ENCODE peak calls at places on chromosomes 12 and 14, in five cellular contexts. S is stomach, A is suprapubic skin, D is GM12878, M is SK-N-SH. N is an unnamed sample. For H3K9me3, the result is how much of the 10 kb centered on the place peaks cover.

GRCh38 chr12:50928392-50928791 is 24.0 kb upstream of the HIGD1C start:
- DNase-seq in S (no peak), A (no peak), D (no peak), M (no peak), N (no peak)

GRCh38 chr14:61218765-61219164 is 62.4 kb downstream of the TMEM30B start:
- DNase-seq in S (no peak), A (no peak), D (no peak), M (peak), N (no peak)

GRCh38 chr14:51006781-51007211 is 62.5 kb upstream of the PYGL start:
- DNase-seq in S (no peak), A (no peak), D (no peak), M (peak), N (no peak)

GRCh38 chr12:23028158-23028802 is 403.3 kb downstream of the ETNK1 start:
- DNase-seq in S (no peak), A (no peak), D (no peak), M (no peak), N (no peak)

GRCh38 chr14:63881926-63882325 is 29.1 kb downstream of the SYNE2 start:
- DNase-seq in S (no peak), A (no peak), D (no peak), M (no peak), N (no peak)

GRCh38 chr12:112183591-112184021 is 58.2 kb downstream of the TRAFD1 start:
- DNase-seq in S (no peak), A (no peak), D (peak), M (no peak), N (no peak)

GRCh38 chr14:103122578-103123127 is 608 bp upstream of the TNFAIP2 start:
- DNase-seq in S (no peak), A (no peak), D (no peak), M (peak), N (no peak)

GRCh38 chr14:104277416-104278213 is 139.2 kb downstream of the KIF26A start:
- DNase-seq in S (peak), A (no peak), D (no peak), M (no peak), N (no peak)

GRCh38 chr12:120159509-120160237 is 34.8 kb downstream of the GCN1 start:
- DNase-seq in S (no peak), A (no peak), D (no peak), M (no peak), N (no peak)

GRCh38 chr14:71319646-71320045 is 412.4 kb downstream of the PCNX1 start:
- DNase-seq in S (no peak), A (no peak), D (no peak), M (peak), N (no peak)

GRCh38 chr14:93150227-93151206 is 34.2 kb downstream of the MOAP1 start:
- DNase-seq in S (peak), A (no peak), D (no peak), M (no peak), N (no peak)

GRCh38 chr12:56593909-56594621 is 36.1 kb downstream of the BAZ2A start:
- DNase-seq in S (peak), A (no peak), D (no peak), M (peak), N (peak)

GRCh38 chr12:70258605-70259403 is 15.6 kb downstream of the CNOT2 start:
- DNase-seq in S (no peak), A (no peak), D (no peak), M (peak), N (no peak)

GRCh38 chr14:74038015-74038859 is 19.1 kb downstream of the BBOF1 start:
- DNase-seq in S (no peak), A (no peak), D (no peak), M (peak), N (peak)

GRCh38 chr14:37709419-37710195 is 114.2 kb downstream of the TTC6 start:
- DNase-seq in S (no peak), A (no peak), D (no peak), M (no peak), N (no peak)

GRCh38 chr12:123114305-123115083 is 36.4 kb downstream of the PITPNM2 start:
- DNase-seq in S (no peak), A (no peak), D (no peak), M (no peak), N (no peak)

GRCh38 chr12:54890339-54890738 is 36.0 kb downstream of the MUCL1 start:
- DNase-seq in S (no peak), A (no peak), D (no peak), M (no peak), N (no peak)

GRCh38 chr14:95123895-95124579 is 33.3 kb downstream of the DICER1 start:
- DNase-seq in S (no peak), A (no peak), D (no peak), M (no peak), N (no peak)

GRCh38 chr12:806116-806805 is 53.9 kb downstream of the WNK1 start:
- DNase-seq in S (no peak), A (no peak), D (no peak), M (no peak), N (no peak)

GRCh38 chr14:97021571-97022171 is 224.5 kb downstream of the VRK1 start:
- DNase-seq in S (no peak), A (no peak), D (no peak), M (no peak), N (no peak)

GRCh38 chr14:53608369-53608768 is 348.3 kb downstream of the BMP4 start:
- DNase-seq in S (peak), A (no peak), D (no peak), M (no peak), N (no peak)

GRCh38 chr14:38961136-38961535 is 141.9 kb downstream of the SEC23A start:
- DNase-seq in S (no peak), A (no peak), D (no peak), M (no peak), N (no peak)

GRCh38 chr12:94500831-94501567 is 41.3 kb upstream of the CEP83 start:
- DNase-seq in S (no peak), A (no peak), D (no peak), M (no peak), N (no peak)

GRCh38 chr14:92225731-92226130 is 97.2 kb upstream of the SLC24A4 start:
- DNase-seq in S (no peak), A (no peak), D (no peak), M (no peak), N (no peak)

GRCh38 chr14:96039633-96040311 is 610 bp downstream of the C14orf132 start:
- DNase-seq in S (no peak), A (no peak), D (no peak), M (peak), N (no peak)

GRCh38 chr12:100593490-100593889 is 20.0 kb downstream of the GAS2L3 start:
- DNase-seq in S (no peak), A (no peak), D (no peak), M (no peak), N (peak)

GRCh38 chr14:100421756-100422470 is 98.8 kb downstream of the SLC25A47 start:
- DNase-seq in S (no peak), A (no peak), D (no peak), M (peak), N (no peak)

GRCh38 chr12:32312049-32312670 is 87.2 kb upstream of the FGD4 start:
- DNase-seq in S (no peak), A (no peak), D (peak), M (peak), N (peak)

GRCh38 chr12:109436181-109436546 is 40.9 kb downstream of the KCTD10 start:
- DNase-seq in S (no peak), A (no peak), D (no peak), M (no peak), N (no peak)

GRCh38 chr12:48996794-48997718 is 2.1 kb downstream of the DDN start:
- DNase-seq in S (peak), A (no peak), D (no peak), M (peak), N (no peak)

GRCh38 chr12:108811411-108812185 is 45.8 kb downstream of the SSH1 start:
- DNase-seq in S (no peak), A (no peak), D (no peak), M (no peak), N (no peak)

GRCh38 chr12:120939954-120940353 is 35.8 kb upstream of the SPPL3 start:
- DNase-seq in S (no peak), A (no peak), D (no peak), M (no peak), N (no peak)

GRCh38 chr12:124469193-124469888 is 98.1 kb downstream of the NCOR2 start:
- DNase-seq in S (no peak), A (no peak), D (no peak), M (no peak), N (no peak)

GRCh38 chr12:124470806-124471205 is 96.6 kb downstream of the NCOR2 start:
- DNase-seq in S (no peak), A (no peak), D (no peak), M (no peak), N (no peak)

GRCh38 chr12:124472690-124473279 is 94.6 kb downstream of the NCOR2 start:
- DNase-seq in S (no peak), A (no peak), D (no peak), M (no peak), N (no peak)

GRCh38 chr12:124471828-124472227 is 95.6 kb downstream of the NCOR2 start:
- DNase-seq in S (no peak), A (no peak), D (no peak), M (no peak), N (no peak)

DNA sequence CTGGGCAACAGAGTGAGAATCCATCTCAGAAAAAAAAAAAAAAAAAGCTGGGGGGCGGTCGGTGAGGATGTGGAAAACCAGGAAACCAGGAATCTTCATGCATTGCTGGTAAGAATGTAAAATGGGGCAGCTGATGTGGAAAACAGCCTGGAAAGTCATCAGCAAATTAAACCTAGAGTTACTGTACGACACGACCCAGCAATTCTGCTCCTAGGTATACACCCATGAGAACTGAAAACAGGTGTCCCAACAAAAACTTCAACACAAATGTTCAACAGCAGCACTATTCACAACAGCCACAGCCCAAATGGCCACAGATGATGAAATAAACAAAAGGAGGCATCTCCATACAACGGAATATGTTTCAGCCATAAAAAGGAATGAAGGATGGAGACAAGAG is 97.3 kb downstream of the NCOR2 start:
- DNase-seq in S (no peak), A (no peak), D (no peak), M (no peak), N (no peak)
- H3K9me3 ChIP-seq in S (under half), A (under half), D (under half), M (under half), N (under half)

DNA sequence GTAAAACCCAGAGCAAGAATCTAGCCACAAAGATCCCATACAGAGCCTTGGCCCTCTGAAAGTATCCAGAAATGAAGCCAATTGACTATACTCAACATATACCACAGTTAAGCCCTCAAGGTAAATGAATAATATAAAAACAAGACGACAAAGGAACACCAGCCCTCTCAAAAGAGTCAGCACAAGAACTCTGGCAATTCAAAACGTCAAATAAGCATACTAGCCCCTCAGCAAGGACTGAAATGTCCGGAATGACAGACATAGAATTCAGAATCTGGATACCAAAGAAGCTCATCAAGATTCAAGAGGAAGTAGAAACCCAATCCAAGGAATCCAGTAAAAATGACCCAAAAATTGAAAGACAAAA is 49.9 kb downstream of the GTF2A1 start:
- DNase-seq in S (no peak), A (no peak), D (no peak), M (no peak), N (no peak)
- H3K4me3 ChIP-seq in S (peak), A (peak), D (no peak), M (peak), N (peak)

GRCh38 chr12:53538209-53538689 is 31.0 kb upstream of the NPFF start:
- DNase-seq in S (no peak), A (no peak), D (no peak), M (no peak), N (no peak)
- TF ChIP-seq POLR2AphosphoS5 in S (peak), A (no peak), D (no peak), M (no peak), N (no peak)

DNA sequence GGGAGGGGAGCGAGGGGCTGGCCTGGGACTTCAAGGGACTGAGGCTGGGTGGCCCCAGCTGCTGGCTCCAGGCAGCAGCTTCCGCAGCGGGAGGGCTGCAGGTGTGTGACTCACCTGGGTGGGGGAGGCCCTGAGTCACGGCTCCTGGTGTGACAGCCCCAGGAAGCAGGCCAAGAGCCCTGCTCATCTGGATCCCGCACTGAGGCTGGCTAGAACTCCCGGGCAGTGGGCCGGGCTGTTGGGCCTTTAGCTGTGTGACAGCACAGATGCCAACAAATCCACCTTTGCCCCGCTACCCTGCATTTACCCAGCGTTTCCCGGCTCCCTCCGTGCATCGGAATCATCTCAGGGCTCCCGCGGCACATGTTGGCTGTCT is 180.0 kb upstream of the PRMT8 start:
- DNase-seq in S (peak), A (no peak), D (no peak), M (no peak), N (no peak)
- H3K9me3 ChIP-seq in S (under half), A (under half), D (under half), M (under half), N (under half)

DNA sequence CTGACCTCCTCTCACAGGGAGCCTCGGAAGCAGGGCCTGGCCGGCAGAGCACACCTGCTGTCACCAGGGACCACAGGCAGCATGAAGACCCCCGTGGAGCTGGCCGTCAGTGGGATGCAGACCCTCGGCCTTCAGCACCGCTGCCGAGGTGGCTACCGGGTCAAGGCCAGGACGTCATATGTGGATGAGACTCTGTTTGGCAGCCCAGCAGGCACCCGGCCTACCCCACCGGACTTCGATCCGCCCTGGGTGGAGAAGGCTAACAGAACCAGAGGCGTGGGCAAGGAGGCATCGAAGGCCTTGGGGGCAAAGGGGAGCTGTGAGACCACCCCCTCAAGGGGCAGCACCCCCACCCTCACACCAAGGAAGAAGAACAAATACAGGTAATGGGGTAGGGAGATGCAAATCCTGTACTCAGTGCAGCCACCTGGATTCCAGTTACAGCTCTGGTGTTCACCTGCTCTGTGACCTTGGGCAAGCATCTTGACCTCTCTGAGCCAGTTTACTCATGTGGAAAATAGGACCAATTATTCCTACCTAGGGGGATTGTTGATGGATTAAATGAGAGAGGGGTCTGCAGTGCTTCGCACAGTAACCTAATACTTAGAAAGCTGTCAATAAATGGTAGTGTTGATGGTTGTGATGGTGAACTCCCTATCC is 1.3 kb downstream of the RITA1 start:
- DNase-seq in S (no peak), A (no peak), D (no peak), M (no peak), N (no peak)
- H3K4me3 ChIP-seq in S (no peak), A (peak), D (peak), M (peak), N (peak)

GRCh38 chr12:68400231-68400829 is 68.2 kb upstream of the MDM1 start:
- DNase-seq in S (no peak), A (no peak), D (no peak), M (no peak), N (no peak)

GRCh38 chr12:68403296-68403695 is 71.1 kb upstream of the MDM1 start:
- DNase-seq in S (no peak), A (no peak), D (no peak), M (no peak), N (no peak)

GRCh38 chr12:68405292-68405900 is 73.2 kb upstream of the MDM1 start:
- DNase-seq in S (no peak), A (no peak), D (no peak), M (no peak), N (no peak)

GRCh38 chr12:68403711-68404110 is 71.5 kb upstream of the MDM1 start:
- DNase-seq in S (no peak), A (no peak), D (no peak), M (no peak), N (no peak)

DNA sequence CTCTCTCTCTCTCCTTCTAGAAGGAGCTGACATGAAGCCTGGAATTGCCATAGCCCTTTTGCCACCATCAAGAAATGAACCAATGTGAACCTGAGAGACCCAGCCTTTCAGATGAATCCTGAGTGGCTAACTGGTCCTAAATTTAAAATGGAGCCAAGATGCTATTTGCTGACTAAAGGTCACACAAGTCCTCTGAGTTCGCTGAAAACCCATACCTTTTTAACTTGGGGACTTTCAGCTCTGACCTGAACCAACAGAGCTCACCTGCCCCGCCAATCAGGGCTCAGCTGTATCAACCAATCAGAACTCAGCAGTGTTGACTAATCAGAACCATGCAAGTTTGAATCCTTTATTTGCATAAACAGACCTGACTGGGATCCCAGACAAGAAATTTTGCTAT is 70.3 kb upstream of the MDM1 start:
- DNase-seq in S (no peak), A (no peak), D (no peak), M (no peak), N (no peak)
- TF ChIP-seq POLR2AphosphoS5 in S (no peak), A (no peak), D (no peak), M (no peak), N (no peak)